ENCODE peak calls at places on chromosomes 5 and 9, in seven cellular contexts. A is lower lobe of right lung, O is uterus, I is body of pancreas, F is AG04450, K is cardiac muscle cell, Z is esophagus squamous epithelium. D is an unnamed sample.

GRCh38 chr9:123354806-123355508 is 1.0 kb upstream of the CRB2 start:
- DNase-seq in A (peak; percentile 42), O (no peak), I (no peak), F (no peak), K (no peak), Z (no peak), D (no peak)

GRCh38 chr5:179485845-179486575 is 64.3 kb upstream of the RUFY1 start:
- DNase-seq in A (no peak), O (no peak), I (no peak), F (no peak), K (peak; percentile 13), Z (no peak), D (no peak)

GRCh38 chr9:87336914-87337333 is 160.7 kb upstream of the DAPK1 start:
- DNase-seq in A (no peak), O (peak; percentile 50), I (peak; percentile 60), F (peak; percentile 38), K (peak; percentile 93), Z (no peak), D (no peak)

GRCh38 chr5:148477429-148477828 is 93.7 kb downstream of the FBXO38 start:
- DNase-seq in A (no peak), O (no peak), I (no peak), F (no peak), K (no peak), Z (no peak), D (no peak)

GRCh38 chr5:158351485-158352140 is 492.7 kb upstream of the CLINT1 start:
- DNase-seq in A (no peak), O (no peak), I (no peak), F (no peak), K (no peak), Z (no peak), D (no peak)

GRCh38 chr5:168819004-168819626 is 239.9 kb upstream of the PANK3 start:
- DNase-seq in A (no peak), O (no peak), I (no peak), F (no peak), K (no peak), Z (no peak), D (no peak)

GRCh38 chr9:35914307-35914807 is 5.1 kb downstream of the SPAAR start:
- DNase-seq in A (peak; percentile 73), O (peak; percentile 50), I (peak; percentile 35), F (no peak), K (peak; percentile 68), Z (no peak), D (no peak)

GRCh38 chr5:108528655-108529054 is 146.8 kb upstream of the FBXL17 start:
- DNase-seq in A (no peak), O (no peak), I (no peak), F (no peak), K (no peak), Z (no peak), D (no peak)

GRCh38 chr5:79932510-79933504 is 58.3 kb downstream of the MTX3 start:
- DNase-seq in A (no peak), O (no peak), I (no peak), F (no peak), K (no peak), Z (no peak), D (no peak)

GRCh38 chr9:16257604-16258003 is 612.9 kb downstream of the BNC2 start:
- DNase-seq in A (no peak), O (no peak), I (no peak), F (no peak), K (peak; percentile 40), Z (no peak), D (no peak)

GRCh38 chr9:94639045-94639995 is at the start of gene FBP1:
- DNase-seq in A (peak; percentile 92), O (no peak), I (peak; percentile 61), F (no peak), K (peak; percentile 28), Z (no peak), D (no peak)
- H3K27ac ChIP-seq in A (peak within 1 kb of the TSS; percentile 86), O (no peak within 1 kb of the TSS), I (peak within 1 kb of the TSS; percentile 74), F (no peak within 1 kb of the TSS), K (no peak within 1 kb of the TSS), Z (peak within 1 kb of the TSS; percentile 19), D (no peak within 1 kb of the TSS)

GRCh38 chr5:100902406-100903035 is 561 bp downstream of the ST8SIA4 start:
- DNase-seq in A (no peak), O (no peak), I (no peak), F (no peak), K (no peak), Z (no peak), D (no peak)

GRCh38 chr5:100901851-100902341 is 1.2 kb downstream of the ST8SIA4 start:
- DNase-seq in A (peak; percentile 52), O (peak; percentile 42), I (no peak), F (no peak), K (peak; percentile 38), Z (peak; percentile 9), D (no peak)

GRCh38 chr5:100904259-100904822 is 1.3 kb upstream of the ST8SIA4 start:
- DNase-seq in A (peak; percentile 44), O (peak; percentile 13), I (no peak), F (no peak), K (no peak), Z (peak; percentile 9), D (no peak)

GRCh38 chr5:100905259-100905914 is 2.3 kb upstream of the ST8SIA4 start:
- DNase-seq in A (no peak), O (no peak), I (no peak), F (no peak), K (no peak), Z (no peak), D (no peak)

DNA sequence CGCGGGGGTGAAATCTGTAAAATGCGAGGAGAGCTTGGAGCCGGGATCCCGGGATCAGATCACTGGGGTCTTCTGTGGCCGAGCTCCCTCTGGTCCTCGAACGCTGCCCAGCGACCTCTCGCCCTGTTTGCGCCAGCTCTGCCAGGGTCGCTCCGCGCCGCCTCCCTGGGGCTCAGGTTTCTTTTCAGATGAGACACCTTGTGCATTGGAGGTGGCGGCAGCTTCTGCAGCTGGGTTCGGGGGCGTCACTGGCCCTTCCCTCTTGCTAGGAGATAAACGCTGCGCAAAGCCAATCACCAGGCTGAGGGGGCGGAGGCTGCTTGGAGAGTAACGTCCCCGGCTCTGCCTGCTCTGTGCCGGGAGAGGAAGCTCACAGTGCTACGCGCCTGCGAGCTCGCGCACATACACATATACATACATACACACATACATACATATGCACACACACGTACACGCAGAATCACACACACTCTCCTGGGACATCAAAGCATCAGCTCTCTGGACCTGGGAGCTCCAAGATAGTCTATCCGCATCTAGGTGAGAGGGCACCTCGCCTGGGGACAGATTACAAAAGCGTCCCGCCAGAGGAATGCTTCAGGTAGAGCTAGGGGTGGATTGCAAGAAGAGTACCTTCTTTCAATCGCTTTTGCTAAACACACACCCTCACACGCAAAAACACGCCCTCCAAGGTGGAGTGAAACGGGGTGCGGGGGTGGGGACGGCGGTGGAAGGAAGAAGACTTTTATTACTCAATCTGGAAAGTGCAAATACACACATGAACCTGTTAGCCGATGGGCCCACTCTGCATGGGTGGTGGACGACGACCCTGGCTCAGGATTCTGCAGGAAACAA is at the start of gene ST8SIA4:
- DNase-seq in A (peak; percentile 93), O (peak; percentile 65), I (no peak), F (peak; percentile 8), K (peak; percentile 65), Z (peak; percentile 83), D (peak; percentile 72)
- H3K27ac ChIP-seq in A (peak within 1 kb of the TSS; percentile 86), O (peak within 1 kb of the TSS; percentile 44), I (no peak within 1 kb of the TSS), F (no peak within 1 kb of the TSS), K (no peak within 1 kb of the TSS), Z (peak within 1 kb of the TSS; percentile 64), D (peak within 1 kb of the TSS; percentile 35)

GRCh38 chr5:149630337-149630736 is 49.0 kb downstream of the ARHGEF37 start:
- DNase-seq in A (no peak), O (no peak), I (no peak), F (no peak), K (no peak), Z (no peak), D (no peak)

GRCh38 chr5:149629421-149629820 is 48.1 kb downstream of the ARHGEF37 start:
- DNase-seq in A (no peak), O (no peak), I (no peak), F (no peak), K (no peak), Z (no peak), D (no peak)

GRCh38 chr5:149632311-149633251 is 51.3 kb downstream of the ARHGEF37 start:
- DNase-seq in A (no peak), O (no peak), I (no peak), F (peak; percentile 37), K (peak; percentile 64), Z (no peak), D (no peak)

GRCh38 chr5:149633671-149634350 is 52.5 kb downstream of the ARHGEF37 start:
- DNase-seq in A (no peak), O (no peak), I (no peak), F (peak; percentile 11), K (no peak), Z (no peak), D (no peak)

GRCh38 chr5:149631506-149631905 is 50.2 kb downstream of the ARHGEF37 start:
- DNase-seq in A (no peak), O (no peak), I (no peak), F (no peak), K (no peak), Z (no peak), D (no peak)
- H3K27ac ChIP-seq in A (no peak overlapping the region), O (no peak overlapping the region), I (no peak overlapping the region), F (no peak overlapping the region), K (no peak overlapping the region), Z (peak overlapping the region; percentile 82), D (no peak overlapping the region)

GRCh38 chr5:16897284-16897704 is 38.8 kb downstream of the MYO10 start:
- DNase-seq in A (no peak), O (no peak), I (no peak), F (no peak), K (peak; percentile 73), Z (no peak), D (no peak)

GRCh38 chr5:16896767-16897166 is 39.3 kb downstream of the MYO10 start:
- DNase-seq in A (no peak), O (no peak), I (no peak), F (no peak), K (no peak), Z (no peak), D (no peak)

GRCh38 chr5:16897800-16898199 is 38.3 kb downstream of the MYO10 start:
- DNase-seq in A (no peak), O (no peak), I (no peak), F (no peak), K (no peak), Z (no peak), D (no peak)

GRCh38 chr5:16891043-16891442 is 45.0 kb downstream of the MYO10 start:
- DNase-seq in A (no peak), O (no peak), I (no peak), F (no peak), K (no peak), Z (no peak), D (no peak)

DNA sequence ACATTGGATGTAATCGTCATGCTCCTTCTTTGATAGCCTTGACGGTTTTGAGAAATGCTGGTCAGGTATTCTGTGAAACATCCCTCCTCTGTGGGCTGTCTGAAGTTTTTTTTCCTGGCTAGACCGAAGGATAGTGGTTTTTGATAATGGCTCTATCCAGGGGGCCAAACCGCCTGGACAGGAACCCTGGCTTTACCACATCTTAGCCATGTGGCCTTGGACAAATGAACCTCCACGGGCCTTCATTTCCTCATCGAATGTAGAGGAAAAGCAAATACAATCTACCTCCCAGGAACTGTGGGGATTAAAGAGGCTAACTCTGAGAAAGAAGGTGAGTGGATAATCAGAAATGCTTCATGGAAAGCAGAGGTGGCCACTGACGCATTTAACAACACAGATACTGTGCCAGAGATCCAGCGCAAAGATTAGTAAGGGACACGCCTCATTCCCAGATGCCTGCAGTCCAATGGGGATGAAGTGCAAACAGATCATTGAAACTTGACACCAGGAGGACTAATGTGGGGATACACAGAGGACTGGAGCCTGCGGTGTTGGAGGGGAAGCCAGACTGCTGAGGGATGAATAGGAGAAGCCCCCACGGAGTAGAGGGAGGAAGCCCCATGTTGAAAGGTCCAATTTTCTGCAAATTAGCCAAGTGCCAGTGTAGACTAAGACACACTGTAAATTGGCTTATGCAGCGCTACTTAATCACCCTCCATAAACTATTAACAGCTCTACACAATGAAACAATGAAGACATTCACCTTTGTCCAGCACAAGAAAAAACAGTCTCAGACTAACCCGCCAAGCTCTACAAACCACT is 41.6 kb downstream of the MYO10 start:
- DNase-seq in A (no peak), O (no peak), I (peak; percentile 49), F (peak; percentile 45), K (peak; percentile 55), Z (no peak), D (no peak)
- H3K27ac ChIP-seq in A (no peak overlapping the region), O (no peak overlapping the region), I (peak overlapping the region; percentile 85), F (peak overlapping the region; percentile 70), K (no peak overlapping the region), Z (no peak overlapping the region), D (no peak overlapping the region)

D was measured in substantia nigra.